ENCODE peak calls at places on chromosomes 1 and 21, in four cellular contexts. J is GM12878, B is A549, V is K562. Y is an unnamed sample.

GRCh38 chr1:15146142-15146541 is 7.4 kb upstream of the TMEM51 start:
- DNase-seq in J (no peak), B (no peak), V (no peak), Y (no peak)

GRCh38 chr1:46246548-46247432 is 773 bp upstream of the RAD54L start:
- DNase-seq in J (no peak), B (peak), V (peak), Y (no peak)

GRCh38 chr1:76035053-76035452 is 39.5 kb upstream of the ST6GALNAC3 start:
- DNase-seq in J (no peak), B (no peak), V (no peak), Y (peak)

GRCh38 chr21:32134441-32135159 is 144.2 kb downstream of the MIS18A start:
- DNase-seq in J (no peak), B (no peak), V (no peak), Y (no peak)

GRCh38 chr1:178931843-178932551 is 61.1 kb upstream of the ANGPTL1 start:
- DNase-seq in J (no peak), B (no peak), V (no peak), Y (no peak)

GRCh38 chr1:225300381-225300780 is 127.5 kb downstream of the LBR start:
- DNase-seq in J (no peak), B (no peak), V (no peak), Y (no peak)

GRCh38 chr1:16114527-16115467 is 41.1 kb downstream of the EPHA2 start:
- DNase-seq in J (no peak), B (no peak), V (no peak), Y (no peak)

GRCh38 chr1:145960468-145961108 is 2.8 kb upstream of the LIX1L start:
- DNase-seq in J (no peak), B (peak), V (no peak), Y (peak)

GRCh38 chr1:20662110-20662475 is 924 bp upstream of the DDOST start:
- DNase-seq in J (no peak), B (peak), V (peak), Y (no peak)

GRCh38 chr1:234963180-234963903 is 165.3 kb downstream of the TOMM20 start:
- DNase-seq in J (peak), B (peak), V (peak), Y (peak)

GRCh38 chr1:23475134-23475628 is 8.8 kb downstream of the ASAP3 start:
- DNase-seq in J (no peak), B (no peak), V (peak), Y (no peak)

DNA sequence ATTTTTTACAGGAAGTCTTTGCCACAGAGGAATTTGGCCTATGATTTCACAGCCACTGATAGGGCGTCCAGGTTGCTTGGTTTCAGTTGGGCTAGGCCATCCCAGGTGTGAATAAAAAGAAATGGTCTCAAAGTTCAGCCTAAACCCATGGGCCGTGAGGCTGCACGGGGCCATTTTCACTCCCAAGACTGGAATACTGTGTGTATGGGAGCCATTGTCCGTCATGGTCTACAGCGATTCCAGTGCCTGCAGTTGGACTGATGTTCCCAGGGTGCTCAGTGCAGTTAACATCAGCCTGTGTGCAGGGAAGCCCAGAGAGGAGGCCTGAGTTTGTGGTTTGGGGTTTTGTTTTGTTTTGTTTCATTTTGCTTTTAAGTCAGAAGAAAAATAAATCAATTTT is 133.2 kb downstream of the ADSS2 start:
- DNase-seq in J (no peak), B (no peak), V (no peak), Y (no peak)
- TF ChIP-seq CHD4 in J (no peak), B (no peak), V (no peak), Y (no peak)

GRCh38 chr1:220696226-220696862 is 6.2 kb downstream of the C1orf115 start:
- DNase-seq in J (no peak), B (no peak), V (no peak), Y (no peak)
- TF ChIP-seq CHD4 in J (no peak), B (no peak), V (no peak), Y (no peak)

DNA sequence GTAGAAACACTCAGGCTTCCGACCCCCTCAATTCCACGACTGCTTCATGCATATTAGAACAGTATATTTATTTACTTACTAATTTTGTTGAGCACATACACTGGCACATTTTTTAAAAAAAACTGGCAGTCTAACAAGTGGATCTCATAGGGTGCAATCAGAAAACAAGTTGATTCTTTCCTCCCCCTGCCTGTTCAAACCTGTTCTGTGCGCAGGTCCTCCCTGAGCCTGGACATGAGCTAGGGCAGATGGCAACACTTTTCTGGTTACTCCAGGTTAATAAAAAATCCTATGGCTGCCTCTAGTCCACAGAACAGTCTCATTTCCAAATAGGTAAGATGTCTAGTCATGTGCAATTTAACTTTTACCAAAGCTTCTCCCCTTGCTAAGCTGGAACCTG is 18.6 kb downstream of the HSD11B1 start:
- DNase-seq in J (no peak), B (no peak), V (no peak), Y (no peak)
- TF ChIP-seq CHD4 in J (no peak), B (no peak), V (no peak), Y (no peak)

GRCh38 chr1:169102567-169102966 is 3.9 kb upstream of the ATP1B1 start:
- DNase-seq in J (no peak), B (no peak), V (no peak), Y (peak)
- TF ChIP-seq CHD4 in J (no peak), B (no peak), V (no peak), Y (no peak)

Y was measured in HepG2.